ENCODE peak calls at places on chromosomes 13 and 19, in seven cellular contexts. One of them, this sample, is unnamed.

GRCh38 chr19:41860419-41861097 is 503 bp downstream of the RPS19 start:
- DNase-seq in GM23338: no peak
- DNase-seq in H1: no peak
- DNase-seq in HCT116: no peak
- DNase-seq in PC-3: no peak
- DNase-seq in neural progenitor cell: peak; percentile 30
- DNase-seq in astrocyte: no peak
- DNase-seq in this sample: no peak

GRCh38 chr13:20177049-20177831 is 15.5 kb downstream of the GJB2 start:
- DNase-seq in GM23338: peak; percentile 37
- DNase-seq in H1: no peak
- DNase-seq in HCT116: no peak
- DNase-seq in PC-3: no peak
- DNase-seq in neural progenitor cell: no peak
- DNase-seq in astrocyte: no peak
- DNase-seq in this sample: no peak

GRCh38 chr19:31253816-31254551 is 95.3 kb downstream of the TSHZ3 start:
- DNase-seq in GM23338: no peak
- DNase-seq in H1: no peak
- DNase-seq in HCT116: no peak
- DNase-seq in PC-3: peak; percentile 46
- DNase-seq in neural progenitor cell: no peak
- DNase-seq in astrocyte: peak; percentile 47
- DNase-seq in this sample: no peak

GRCh38 chr19:17286742-17287141 is 5.0 kb downstream of the ANKLE1 start:
- DNase-seq in GM23338: no peak
- DNase-seq in H1: no peak
- DNase-seq in HCT116: no peak
- DNase-seq in PC-3: no peak
- DNase-seq in neural progenitor cell: no peak
- DNase-seq in astrocyte: no peak
- DNase-seq in this sample: no peak

GRCh38 chr13:30346159-30346788 is 38.9 kb upstream of the KATNAL1 start:
- DNase-seq in GM23338: no peak
- DNase-seq in H1: no peak
- DNase-seq in HCT116: no peak
- DNase-seq in PC-3: no peak
- DNase-seq in neural progenitor cell: no peak
- DNase-seq in astrocyte: no peak
- DNase-seq in this sample: no peak

GRCh38 chr13:111036665-111037064 is 78.4 kb upstream of the ARHGEF7 start:
- DNase-seq in GM23338: no peak
- DNase-seq in H1: no peak
- DNase-seq in HCT116: no peak
- DNase-seq in PC-3: no peak
- DNase-seq in neural progenitor cell: no peak
- DNase-seq in astrocyte: no peak
- DNase-seq in this sample: no peak

GRCh38 chr13:48142437-48142836 is 47.5 kb upstream of the MED4 start:
- DNase-seq in GM23338: no peak
- DNase-seq in H1: no peak
- DNase-seq in HCT116: no peak
- DNase-seq in PC-3: no peak
- DNase-seq in neural progenitor cell: no peak
- DNase-seq in astrocyte: no peak
- DNase-seq in this sample: no peak

GRCh38 chr19:22620912-22621311 is 13.2 kb upstream of the ZNF492 start:
- DNase-seq in GM23338: no peak
- DNase-seq in H1: no peak
- DNase-seq in HCT116: no peak
- DNase-seq in PC-3: no peak
- DNase-seq in neural progenitor cell: no peak
- DNase-seq in astrocyte: no peak
- DNase-seq in this sample: no peak

GRCh38 chr19:3852614-3853254 is 16.1 kb downstream of the ZFR2 start:
- DNase-seq in GM23338: no peak
- DNase-seq in H1: peak; percentile 59
- DNase-seq in HCT116: peak; percentile 79
- DNase-seq in PC-3: peak; percentile 88
- DNase-seq in neural progenitor cell: no peak
- DNase-seq in astrocyte: peak; percentile 81
- DNase-seq in this sample: peak; percentile 35

GRCh38 chr19:35132254-35132653 is 2.6 kb downstream of the LGI4 start:
- DNase-seq in GM23338: no peak
- DNase-seq in H1: no peak
- DNase-seq in HCT116: no peak
- DNase-seq in PC-3: no peak
- DNase-seq in neural progenitor cell: no peak
- DNase-seq in astrocyte: no peak
- DNase-seq in this sample: no peak

GRCh38 chr13:114130708-114131580 is 1.5 kb downstream of the RASA3 start:
- DNase-seq in GM23338: peak; percentile 78
- DNase-seq in H1: no peak
- DNase-seq in HCT116: no peak
- DNase-seq in PC-3: peak; percentile 70
- DNase-seq in neural progenitor cell: peak; percentile 68
- DNase-seq in astrocyte: peak; percentile 92
- DNase-seq in this sample: peak; percentile 98

GRCh38 chr13:18948664-18949488 is 232.7 kb downstream of the TUBA3C start:
- DNase-seq in GM23338: no peak
- DNase-seq in H1: no peak
- DNase-seq in HCT116: no peak
- DNase-seq in PC-3: no peak
- DNase-seq in neural progenitor cell: no peak
- DNase-seq in astrocyte: no peak
- DNase-seq in this sample: no peak

GRCh38 chr13:46359731-46360130 is 27.3 kb downstream of the RUBCNL start:
- DNase-seq in GM23338: no peak
- DNase-seq in H1: no peak
- DNase-seq in HCT116: no peak
- DNase-seq in PC-3: peak; percentile 37
- DNase-seq in neural progenitor cell: no peak
- DNase-seq in astrocyte: peak; percentile 75
- DNase-seq in this sample: no peak

GRCh38 chr19:38734426-38735256 is 9.6 kb downstream of the CAPN12 start:
- DNase-seq in GM23338: no peak
- DNase-seq in H1: no peak
- DNase-seq in HCT116: no peak
- DNase-seq in PC-3: peak; percentile 35
- DNase-seq in neural progenitor cell: peak; percentile 41
- DNase-seq in astrocyte: no peak
- DNase-seq in this sample: no peak

GRCh38 chr13:28654276-28654675 is 4.7 kb upstream of the POMP start:
- DNase-seq in GM23338: no peak
- DNase-seq in H1: no peak
- DNase-seq in HCT116: no peak
- DNase-seq in PC-3: no peak
- DNase-seq in neural progenitor cell: no peak
- DNase-seq in astrocyte: no peak
- DNase-seq in this sample: no peak

GRCh38 chr19:34428549-34429285 is 536 bp downstream of the UBA2 start:
- DNase-seq in GM23338: peak; percentile 37
- DNase-seq in H1: peak; percentile 52
- DNase-seq in HCT116: no peak
- DNase-seq in PC-3: peak; percentile 9
- DNase-seq in neural progenitor cell: peak; percentile 61
- DNase-seq in astrocyte: peak; percentile 8
- DNase-seq in this sample: peak; percentile 48

GRCh38 chr19:45742969-45743368 is 9.7 kb downstream of the MEIOSIN start:
- DNase-seq in GM23338: no peak
- DNase-seq in H1: no peak
- DNase-seq in HCT116: no peak
- DNase-seq in PC-3: no peak
- DNase-seq in neural progenitor cell: no peak
- DNase-seq in astrocyte: no peak
- DNase-seq in this sample: no peak
- H3K36me3 ChIP-seq in GM23338: no peaks in the 10 kb centered on the region
- H3K36me3 ChIP-seq in H1: no peaks in the 10 kb centered on the region
- H3K36me3 ChIP-seq in HCT116: no peaks in the 10 kb centered on the region
- H3K36me3 ChIP-seq in PC-3: no peaks in the 10 kb centered on the region
- H3K36me3 ChIP-seq in neural progenitor cell: no peaks in the 10 kb centered on the region
- H3K36me3 ChIP-seq in astrocyte: no peaks in the 10 kb centered on the region
- H3K36me3 ChIP-seq in this sample: no peaks in the 10 kb centered on the region

DNA sequence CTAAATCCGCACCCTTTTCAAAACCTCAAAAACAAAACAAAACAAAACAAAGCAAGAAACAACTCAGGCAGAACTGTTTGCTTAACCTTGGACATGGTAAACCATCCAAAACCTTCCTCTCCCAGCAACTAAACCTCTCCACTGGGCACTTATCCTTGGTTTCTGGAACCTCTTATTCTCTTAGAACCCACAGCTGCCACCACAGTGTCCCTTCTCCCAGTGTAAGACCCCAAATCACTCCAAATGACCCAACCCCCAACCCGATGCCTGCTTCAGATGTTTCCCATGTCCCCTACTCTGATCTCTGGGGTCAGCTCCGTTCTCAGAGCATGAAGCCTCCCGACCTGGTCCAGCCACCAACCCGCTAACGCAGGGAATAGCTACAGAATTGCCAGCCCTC is 946 bp downstream of the KLK2 start:
- DNase-seq in GM23338: no peak
- DNase-seq in H1: no peak
- DNase-seq in HCT116: no peak
- DNase-seq in PC-3: no peak
- DNase-seq in neural progenitor cell: no peak
- DNase-seq in astrocyte: no peak
- DNase-seq in this sample: no peak
- TF ChIP-seq EZH2 in GM23338: no peak
- TF ChIP-seq EZH2 in H1: no peak
- TF ChIP-seq EZH2 in HCT116: no peak
- TF ChIP-seq EZH2 in PC-3: no peak
- TF ChIP-seq EZH2 in neural progenitor cell: no peak
- TF ChIP-seq EZH2 in astrocyte: no peak
- TF ChIP-seq EZH2 in this sample: no peak

DNA sequence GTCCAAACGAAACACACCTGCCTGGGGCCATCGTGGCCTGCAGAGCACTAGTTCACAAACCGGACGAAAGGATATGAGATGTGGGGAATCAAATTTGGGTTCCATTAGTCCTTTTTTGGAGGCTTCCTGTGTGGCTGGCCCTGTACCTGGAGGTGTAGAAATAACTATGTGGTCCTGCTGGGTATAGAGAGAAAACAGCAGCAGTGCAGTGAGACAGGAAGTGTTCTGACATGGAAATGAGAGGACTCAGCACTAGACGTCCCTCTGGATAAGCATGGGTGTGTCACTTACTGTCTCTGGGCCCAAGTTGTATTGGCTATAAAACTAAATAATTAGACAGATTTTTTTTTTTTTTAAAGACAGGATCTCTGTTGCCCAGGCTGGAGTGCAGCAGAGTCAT is 12.3 kb downstream of the KDELR1 start:
- DNase-seq in GM23338: no peak
- DNase-seq in H1: no peak
- DNase-seq in HCT116: no peak
- DNase-seq in PC-3: peak; percentile 17
- DNase-seq in neural progenitor cell: no peak
- DNase-seq in astrocyte: no peak
- DNase-seq in this sample: no peak
- TF ChIP-seq CTCF in GM23338: no peak
- TF ChIP-seq CTCF in H1: no peak
- TF ChIP-seq CTCF in HCT116: no peak
- TF ChIP-seq CTCF in PC-3: no peak
- TF ChIP-seq CTCF in neural progenitor cell: no peak
- TF ChIP-seq CTCF in astrocyte: no peak
- TF ChIP-seq CTCF in this sample: no peak

DNA sequence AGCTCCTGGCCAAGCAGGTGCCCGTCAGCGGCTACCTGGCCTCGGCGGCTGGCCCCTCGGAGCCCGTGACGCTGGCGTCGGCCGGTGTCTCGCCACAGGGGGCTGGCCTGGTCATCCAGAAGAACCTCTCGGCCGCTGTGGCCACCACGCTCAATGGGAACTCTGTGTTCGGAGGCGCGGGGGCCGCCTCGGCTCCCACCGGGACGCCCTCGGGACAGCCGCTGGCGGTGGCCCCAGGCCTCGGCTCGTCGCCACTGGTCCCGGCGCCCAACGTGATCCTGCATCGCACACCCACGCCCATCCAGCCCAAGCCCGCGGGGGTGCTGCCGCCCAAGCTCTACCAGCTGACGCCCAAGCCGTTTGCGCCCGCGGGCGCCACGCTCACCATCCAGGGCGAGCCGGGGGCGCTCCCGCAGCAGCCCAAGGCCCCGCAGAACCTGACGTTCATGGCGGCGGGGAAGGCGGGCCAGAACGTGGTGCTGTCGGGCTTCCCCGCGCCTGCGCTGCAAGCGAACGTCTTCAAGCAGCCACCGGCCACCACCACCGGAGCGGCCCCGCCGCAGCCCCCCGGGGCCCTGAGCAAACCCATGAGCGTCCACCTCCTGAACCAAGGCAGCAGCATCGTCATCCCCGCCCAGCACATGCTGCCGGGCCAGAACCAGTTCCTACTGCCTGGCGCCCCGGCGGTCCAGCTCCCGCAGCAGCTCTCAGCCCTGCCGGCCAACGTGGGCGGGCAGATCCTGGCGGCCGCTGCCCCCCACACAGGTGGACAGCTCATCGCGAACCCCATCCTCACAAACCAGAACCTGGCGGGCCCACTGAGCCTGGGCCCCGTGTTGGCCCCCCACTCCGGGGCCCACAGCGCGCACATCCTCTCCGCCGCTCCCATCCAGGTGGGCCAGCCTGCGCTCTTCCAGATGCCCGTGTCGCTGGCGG is 33.0 kb upstream of the EHD2 start:
- DNase-seq in GM23338: no peak
- DNase-seq in H1: no peak
- DNase-seq in HCT116: no peak
- DNase-seq in PC-3: no peak
- DNase-seq in neural progenitor cell: no peak
- DNase-seq in astrocyte: no peak
- DNase-seq in this sample: no peak
- H3K36me3 ChIP-seq in GM23338: no peaks in the 10 kb centered on the region
- H3K36me3 ChIP-seq in H1: peaks cover 2% of the 10 kb centered on the region
- H3K36me3 ChIP-seq in HCT116: no peaks in the 10 kb centered on the region
- H3K36me3 ChIP-seq in PC-3: no peaks in the 10 kb centered on the region
- H3K36me3 ChIP-seq in neural progenitor cell: no peaks in the 10 kb centered on the region
- H3K36me3 ChIP-seq in astrocyte: peaks cover 5% of the 10 kb centered on the region
- H3K36me3 ChIP-seq in this sample: peaks cover 12% of the 10 kb centered on the region

DNA sequence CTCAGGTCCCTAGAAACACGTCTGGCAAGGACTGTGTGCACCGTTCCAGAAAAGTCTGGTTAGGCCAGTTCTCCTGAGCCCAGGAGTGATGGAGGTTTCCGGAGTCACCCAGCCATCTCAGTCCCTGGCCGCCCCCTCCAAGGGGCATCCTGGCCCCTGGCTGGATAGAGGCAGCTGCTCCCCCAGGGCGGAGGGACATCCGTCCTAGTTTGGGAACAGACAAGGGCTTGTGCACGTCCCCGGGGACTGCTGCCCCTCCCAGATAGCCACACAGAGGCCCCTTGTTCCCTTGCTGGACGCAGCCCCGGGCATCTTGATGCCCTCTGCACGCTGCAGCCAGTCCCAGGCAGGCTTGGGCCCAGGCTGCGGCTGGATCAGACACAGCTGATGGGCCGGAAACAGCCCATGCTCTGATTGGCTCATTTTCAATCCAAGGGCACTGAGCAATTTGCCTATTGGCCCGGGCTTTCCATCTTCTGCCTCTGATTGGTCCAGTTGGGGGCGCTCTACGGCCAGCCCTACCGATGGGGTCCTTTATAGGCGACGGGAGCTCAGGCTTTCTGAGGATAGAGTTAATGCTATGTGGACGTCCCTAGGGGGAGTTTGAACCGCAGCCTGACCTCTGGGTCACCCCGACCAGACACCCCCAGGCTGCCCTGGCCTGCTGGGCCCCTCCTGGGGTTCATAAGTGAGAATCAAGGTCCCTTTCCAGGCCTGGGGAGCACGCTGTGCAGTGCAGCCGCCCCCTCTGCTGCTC is 3.7 kb downstream of the S1PR2 start:
- DNase-seq in GM23338: peak; percentile 61
- DNase-seq in H1: no peak
- DNase-seq in HCT116: no peak
- DNase-seq in PC-3: no peak
- DNase-seq in neural progenitor cell: no peak
- DNase-seq in astrocyte: no peak
- DNase-seq in this sample: no peak
- TF ChIP-seq EZH2 in GM23338: no peak
- TF ChIP-seq EZH2 in H1: no peak
- TF ChIP-seq EZH2 in HCT116: no peak
- TF ChIP-seq EZH2 in PC-3: no peak
- TF ChIP-seq EZH2 in neural progenitor cell: no peak
- TF ChIP-seq EZH2 in astrocyte: no peak
- TF ChIP-seq EZH2 in this sample: no peak

This sample was measured in A673.